ENCODE peak calls at places on chromosomes 11 and 22, in nine cellular contexts. One of them, this sample, is unnamed.

GRCh38 chr11:122784325-122785155 is 53.8 kb upstream of the CRTAM start:
- DNase-seq in NCI-H2029: no peak
- DNase-seq in cardiac muscle cell: peak
- DNase-seq in HS-27A: peak
- DNase-seq in colonic mucosa: no peak
- DNase-seq in M059J: peak
- DNase-seq in HFFc6: peak
- DNase-seq in stimulated activated CD8-positive, alpha-beta memory T cell treated with anti-CD3 and anti-CD28 coated beads, Interleukin-12 subunit alpha, Interleukin-12 subunit beta, amount 100 ng/mL, for 4 hours: no peak
- DNase-seq in activated CD4-positive, alpha-beta T cell treated with anti-CD3 and anti-CD28 coated beads, Interleukin-2, amount 10 ng/mL, durations not matched to agents 7 days and 5 days: no peak
- DNase-seq in this sample: no peak

GRCh38 chr22:39528080-39528661 is 4.4 kb downstream of the RPS19BP1 start:
- DNase-seq in HFFc6: peak
- DNase-seq in colonic mucosa: no peak
- DNase-seq in HS-27A: no peak
- DNase-seq in stimulated activated CD8-positive, alpha-beta memory T cell treated with anti-CD3 and anti-CD28 coated beads, Interleukin-12 subunit alpha, Interleukin-12 subunit beta, amount 100 ng/mL, for 4 hours: no peak
- DNase-seq in M059J: peak
- DNase-seq in NCI-H2029: no peak
- DNase-seq in activated CD4-positive, alpha-beta T cell treated with anti-CD3 and anti-CD28 coated beads, Interleukin-2, amount 10 ng/mL, durations not matched to agents 7 days and 5 days: no peak
- DNase-seq in cardiac muscle cell: no peak
- DNase-seq in this sample: no peak

GRCh38 chr22:38353701-38354100 is 36.5 kb upstream of the CSNK1E start:
- DNase-seq in HS-27A: no peak
- DNase-seq in colonic mucosa: no peak
- DNase-seq in NCI-H2029: no peak
- DNase-seq in stimulated activated CD8-positive, alpha-beta memory T cell treated with anti-CD3 and anti-CD28 coated beads, Interleukin-12 subunit alpha, Interleukin-12 subunit beta, amount 100 ng/mL, for 4 hours: no peak
- DNase-seq in M059J: no peak
- DNase-seq in activated CD4-positive, alpha-beta T cell treated with anti-CD3 and anti-CD28 coated beads, Interleukin-2, amount 10 ng/mL, durations not matched to agents 7 days and 5 days: no peak
- DNase-seq in cardiac muscle cell: peak
- DNase-seq in HFFc6: no peak
- DNase-seq in this sample: no peak

GRCh38 chr11:17547051-17547577 is at the start of gene OTOG:
- DNase-seq in stimulated activated CD8-positive, alpha-beta memory T cell treated with anti-CD3 and anti-CD28 coated beads, Interleukin-12 subunit alpha, Interleukin-12 subunit beta, amount 100 ng/mL, for 4 hours: no peak
- DNase-seq in NCI-H2029: peak
- DNase-seq in colonic mucosa: no peak
- DNase-seq in activated CD4-positive, alpha-beta T cell treated with anti-CD3 and anti-CD28 coated beads, Interleukin-2, amount 10 ng/mL, durations not matched to agents 7 days and 5 days: no peak
- DNase-seq in cardiac muscle cell: peak
- DNase-seq in M059J: peak
- DNase-seq in HFFc6: no peak
- DNase-seq in HS-27A: no peak
- DNase-seq in this sample: no peak

GRCh38 chr22:20803696-20804324 is 29.9 kb downstream of the SERPIND1 start:
- DNase-seq in NCI-H2029: no peak
- DNase-seq in M059J: peak
- DNase-seq in HS-27A: no peak
- DNase-seq in colonic mucosa: peak
- DNase-seq in HFFc6: peak
- DNase-seq in stimulated activated CD8-positive, alpha-beta memory T cell treated with anti-CD3 and anti-CD28 coated beads, Interleukin-12 subunit alpha, Interleukin-12 subunit beta, amount 100 ng/mL, for 4 hours: no peak
- DNase-seq in cardiac muscle cell: peak
- DNase-seq in activated CD4-positive, alpha-beta T cell treated with anti-CD3 and anti-CD28 coated beads, Interleukin-2, amount 10 ng/mL, durations not matched to agents 7 days and 5 days: peak
- DNase-seq in this sample: no peak

GRCh38 chr11:109914038-109914437 is 179.2 kb upstream of the ZC3H12C start:
- DNase-seq in activated CD4-positive, alpha-beta T cell treated with anti-CD3 and anti-CD28 coated beads, Interleukin-2, amount 10 ng/mL, durations not matched to agents 7 days and 5 days: no peak
- DNase-seq in stimulated activated CD8-positive, alpha-beta memory T cell treated with anti-CD3 and anti-CD28 coated beads, Interleukin-12 subunit alpha, Interleukin-12 subunit beta, amount 100 ng/mL, for 4 hours: no peak
- DNase-seq in NCI-H2029: no peak
- DNase-seq in cardiac muscle cell: no peak
- DNase-seq in M059J: no peak
- DNase-seq in colonic mucosa: no peak
- DNase-seq in HFFc6: no peak
- DNase-seq in HS-27A: no peak
- DNase-seq in this sample: no peak

GRCh38 chr22:22942511-22943329 is 55.1 kb downstream of the IGLL5 start:
- DNase-seq in HFFc6: peak
- DNase-seq in HS-27A: no peak
- DNase-seq in M059J: peak
- DNase-seq in NCI-H2029: peak
- DNase-seq in stimulated activated CD8-positive, alpha-beta memory T cell treated with anti-CD3 and anti-CD28 coated beads, Interleukin-12 subunit alpha, Interleukin-12 subunit beta, amount 100 ng/mL, for 4 hours: peak
- DNase-seq in cardiac muscle cell: no peak
- DNase-seq in colonic mucosa: peak
- DNase-seq in activated CD4-positive, alpha-beta T cell treated with anti-CD3 and anti-CD28 coated beads, Interleukin-2, amount 10 ng/mL, durations not matched to agents 7 days and 5 days: peak
- DNase-seq in this sample: peak

GRCh38 chr22:42560381-42560780 is 6.6 kb downstream of the SERHL2 start:
- DNase-seq in M059J: no peak
- DNase-seq in colonic mucosa: no peak
- DNase-seq in HFFc6: no peak
- DNase-seq in NCI-H2029: no peak
- DNase-seq in stimulated activated CD8-positive, alpha-beta memory T cell treated with anti-CD3 and anti-CD28 coated beads, Interleukin-12 subunit alpha, Interleukin-12 subunit beta, amount 100 ng/mL, for 4 hours: no peak
- DNase-seq in cardiac muscle cell: no peak
- DNase-seq in HS-27A: no peak
- DNase-seq in activated CD4-positive, alpha-beta T cell treated with anti-CD3 and anti-CD28 coated beads, Interleukin-2, amount 10 ng/mL, durations not matched to agents 7 days and 5 days: no peak
- DNase-seq in this sample: no peak

GRCh38 chr11:89125298-89125697 is 52.4 kb upstream of the TYR start:
- DNase-seq in M059J: no peak
- DNase-seq in HFFc6: no peak
- DNase-seq in cardiac muscle cell: no peak
- DNase-seq in activated CD4-positive, alpha-beta T cell treated with anti-CD3 and anti-CD28 coated beads, Interleukin-2, amount 10 ng/mL, durations not matched to agents 7 days and 5 days: no peak
- DNase-seq in HS-27A: no peak
- DNase-seq in stimulated activated CD8-positive, alpha-beta memory T cell treated with anti-CD3 and anti-CD28 coated beads, Interleukin-12 subunit alpha, Interleukin-12 subunit beta, amount 100 ng/mL, for 4 hours: no peak
- DNase-seq in NCI-H2029: no peak
- DNase-seq in colonic mucosa: no peak
- DNase-seq in this sample: no peak

GRCh38 chr22:50691521-50691920 is 18.9 kb downstream of the SHANK3 start:
- DNase-seq in M059J: peak
- DNase-seq in stimulated activated CD8-positive, alpha-beta memory T cell treated with anti-CD3 and anti-CD28 coated beads, Interleukin-12 subunit alpha, Interleukin-12 subunit beta, amount 100 ng/mL, for 4 hours: no peak
- DNase-seq in HS-27A: peak
- DNase-seq in colonic mucosa: no peak
- DNase-seq in cardiac muscle cell: peak
- DNase-seq in NCI-H2029: no peak
- DNase-seq in activated CD4-positive, alpha-beta T cell treated with anti-CD3 and anti-CD28 coated beads, Interleukin-2, amount 10 ng/mL, durations not matched to agents 7 days and 5 days: peak
- DNase-seq in HFFc6: peak
- DNase-seq in this sample: no peak

GRCh38 chr11:69711824-69712801 is 8.3 kb upstream of the FGF19 start:
- DNase-seq in cardiac muscle cell: no peak
- DNase-seq in colonic mucosa: no peak
- DNase-seq in stimulated activated CD8-positive, alpha-beta memory T cell treated with anti-CD3 and anti-CD28 coated beads, Interleukin-12 subunit alpha, Interleukin-12 subunit beta, amount 100 ng/mL, for 4 hours: no peak
- DNase-seq in NCI-H2029: no peak
- DNase-seq in HS-27A: no peak
- DNase-seq in activated CD4-positive, alpha-beta T cell treated with anti-CD3 and anti-CD28 coated beads, Interleukin-2, amount 10 ng/mL, durations not matched to agents 7 days and 5 days: peak
- DNase-seq in M059J: no peak
- DNase-seq in HFFc6: no peak
- DNase-seq in this sample: no peak

GRCh38 chr11:2886191-2886894 is 768 bp upstream of the CDKN1C start:
- DNase-seq in M059J: no peak
- DNase-seq in stimulated activated CD8-positive, alpha-beta memory T cell treated with anti-CD3 and anti-CD28 coated beads, Interleukin-12 subunit alpha, Interleukin-12 subunit beta, amount 100 ng/mL, for 4 hours: no peak
- DNase-seq in HS-27A: no peak
- DNase-seq in cardiac muscle cell: peak
- DNase-seq in activated CD4-positive, alpha-beta T cell treated with anti-CD3 and anti-CD28 coated beads, Interleukin-2, amount 10 ng/mL, durations not matched to agents 7 days and 5 days: peak
- DNase-seq in HFFc6: no peak
- DNase-seq in NCI-H2029: no peak
- DNase-seq in colonic mucosa: no peak
- DNase-seq in this sample: peak

GRCh38 chr11:66478823-66479740 is 1.2 kb upstream of the DPP3 start:
- DNase-seq in M059J: peak
- DNase-seq in HFFc6: peak
- DNase-seq in NCI-H2029: peak
- DNase-seq in colonic mucosa: peak
- DNase-seq in HS-27A: no peak
- DNase-seq in stimulated activated CD8-positive, alpha-beta memory T cell treated with anti-CD3 and anti-CD28 coated beads, Interleukin-12 subunit alpha, Interleukin-12 subunit beta, amount 100 ng/mL, for 4 hours: no peak
- DNase-seq in cardiac muscle cell: peak
- DNase-seq in activated CD4-positive, alpha-beta T cell treated with anti-CD3 and anti-CD28 coated beads, Interleukin-2, amount 10 ng/mL, durations not matched to agents 7 days and 5 days: peak
- DNase-seq in this sample: peak

GRCh38 chr11:113152500-113152899 is 161.9 kb upstream of the TTC12 start:
- DNase-seq in activated CD4-positive, alpha-beta T cell treated with anti-CD3 and anti-CD28 coated beads, Interleukin-2, amount 10 ng/mL, durations not matched to agents 7 days and 5 days: no peak
- DNase-seq in NCI-H2029: no peak
- DNase-seq in cardiac muscle cell: no peak
- DNase-seq in M059J: no peak
- DNase-seq in HS-27A: no peak
- DNase-seq in HFFc6: no peak
- DNase-seq in stimulated activated CD8-positive, alpha-beta memory T cell treated with anti-CD3 and anti-CD28 coated beads, Interleukin-12 subunit alpha, Interleukin-12 subunit beta, amount 100 ng/mL, for 4 hours: no peak
- DNase-seq in colonic mucosa: no peak
- DNase-seq in this sample: no peak

GRCh38 chr11:69699213-69699612 is 4.6 kb downstream of the FGF19 start:
- DNase-seq in cardiac muscle cell: no peak
- DNase-seq in HS-27A: no peak
- DNase-seq in M059J: no peak
- DNase-seq in HFFc6: no peak
- DNase-seq in NCI-H2029: peak
- DNase-seq in activated CD4-positive, alpha-beta T cell treated with anti-CD3 and anti-CD28 coated beads, Interleukin-2, amount 10 ng/mL, durations not matched to agents 7 days and 5 days: no peak
- DNase-seq in colonic mucosa: no peak
- DNase-seq in stimulated activated CD8-positive, alpha-beta memory T cell treated with anti-CD3 and anti-CD28 coated beads, Interleukin-12 subunit alpha, Interleukin-12 subunit beta, amount 100 ng/mL, for 4 hours: no peak
- DNase-seq in this sample: no peak

GRCh38 chr11:47408598-47409439 is 429 bp downstream of the SLC39A13 start:
- DNase-seq in cardiac muscle cell: no peak
- DNase-seq in M059J: peak
- DNase-seq in HS-27A: peak
- DNase-seq in NCI-H2029: no peak
- DNase-seq in colonic mucosa: peak
- DNase-seq in activated CD4-positive, alpha-beta T cell treated with anti-CD3 and anti-CD28 coated beads, Interleukin-2, amount 10 ng/mL, durations not matched to agents 7 days and 5 days: no peak
- DNase-seq in HFFc6: peak
- DNase-seq in stimulated activated CD8-positive, alpha-beta memory T cell treated with anti-CD3 and anti-CD28 coated beads, Interleukin-12 subunit alpha, Interleukin-12 subunit beta, amount 100 ng/mL, for 4 hours: no peak
- DNase-seq in this sample: no peak

GRCh38 chr11:97990162-97990920 is 1030.4 kb upstream of the CNTN5 start:
- DNase-seq in HFFc6: peak
- DNase-seq in colonic mucosa: no peak
- DNase-seq in HS-27A: peak
- DNase-seq in cardiac muscle cell: no peak
- DNase-seq in M059J: peak
- DNase-seq in stimulated activated CD8-positive, alpha-beta memory T cell treated with anti-CD3 and anti-CD28 coated beads, Interleukin-12 subunit alpha, Interleukin-12 subunit beta, amount 100 ng/mL, for 4 hours: no peak
- DNase-seq in activated CD4-positive, alpha-beta T cell treated with anti-CD3 and anti-CD28 coated beads, Interleukin-2, amount 10 ng/mL, durations not matched to agents 7 days and 5 days: no peak
- DNase-seq in NCI-H2029: no peak
- DNase-seq in this sample: no peak

GRCh38 chr11:66529655-66530054 is 16.2 kb downstream of the ZDHHC24 start:
- DNase-seq in activated CD4-positive, alpha-beta T cell treated with anti-CD3 and anti-CD28 coated beads, Interleukin-2, amount 10 ng/mL, durations not matched to agents 7 days and 5 days: no peak
- DNase-seq in stimulated activated CD8-positive, alpha-beta memory T cell treated with anti-CD3 and anti-CD28 coated beads, Interleukin-12 subunit alpha, Interleukin-12 subunit beta, amount 100 ng/mL, for 4 hours: no peak
- DNase-seq in NCI-H2029: no peak
- DNase-seq in HFFc6: no peak
- DNase-seq in colonic mucosa: no peak
- DNase-seq in M059J: no peak
- DNase-seq in cardiac muscle cell: no peak
- DNase-seq in HS-27A: no peak
- DNase-seq in this sample: no peak

GRCh38 chr11:118176400-118177134 is at the start of gene SCN2B:
- DNase-seq in HFFc6: no peak
- DNase-seq in activated CD4-positive, alpha-beta T cell treated with anti-CD3 and anti-CD28 coated beads, Interleukin-2, amount 10 ng/mL, durations not matched to agents 7 days and 5 days: no peak
- DNase-seq in HS-27A: no peak
- DNase-seq in stimulated activated CD8-positive, alpha-beta memory T cell treated with anti-CD3 and anti-CD28 coated beads, Interleukin-12 subunit alpha, Interleukin-12 subunit beta, amount 100 ng/mL, for 4 hours: no peak
- DNase-seq in cardiac muscle cell: peak
- DNase-seq in M059J: no peak
- DNase-seq in NCI-H2029: no peak
- DNase-seq in colonic mucosa: no peak
- DNase-seq in this sample: no peak

GRCh38 chr11:12288934-12289666 is 88.3 kb upstream of the PARVA start:
- DNase-seq in activated CD4-positive, alpha-beta T cell treated with anti-CD3 and anti-CD28 coated beads, Interleukin-2, amount 10 ng/mL, durations not matched to agents 7 days and 5 days: no peak
- DNase-seq in cardiac muscle cell: no peak
- DNase-seq in HS-27A: no peak
- DNase-seq in colonic mucosa: no peak
- DNase-seq in stimulated activated CD8-positive, alpha-beta memory T cell treated with anti-CD3 and anti-CD28 coated beads, Interleukin-12 subunit alpha, Interleukin-12 subunit beta, amount 100 ng/mL, for 4 hours: no peak
- DNase-seq in M059J: no peak
- DNase-seq in HFFc6: no peak
- DNase-seq in NCI-H2029: no peak
- DNase-seq in this sample: no peak

GRCh38 chr11:65414776-65415498 is 7.7 kb upstream of the NEAT1 start:
- DNase-seq in NCI-H2029: no peak
- DNase-seq in activated CD4-positive, alpha-beta T cell treated with anti-CD3 and anti-CD28 coated beads, Interleukin-2, amount 10 ng/mL, durations not matched to agents 7 days and 5 days: no peak
- DNase-seq in HFFc6: no peak
- DNase-seq in M059J: peak
- DNase-seq in HS-27A: no peak
- DNase-seq in stimulated activated CD8-positive, alpha-beta memory T cell treated with anti-CD3 and anti-CD28 coated beads, Interleukin-12 subunit alpha, Interleukin-12 subunit beta, amount 100 ng/mL, for 4 hours: no peak
- DNase-seq in colonic mucosa: no peak
- DNase-seq in cardiac muscle cell: no peak
- DNase-seq in this sample: peak

GRCh38 chr11:120900642-120901041 is 123.3 kb upstream of the TBCEL start:
- DNase-seq in HS-27A: no peak
- DNase-seq in stimulated activated CD8-positive, alpha-beta memory T cell treated with anti-CD3 and anti-CD28 coated beads, Interleukin-12 subunit alpha, Interleukin-12 subunit beta, amount 100 ng/mL, for 4 hours: no peak
- DNase-seq in NCI-H2029: no peak
- DNase-seq in HFFc6: no peak
- DNase-seq in M059J: no peak
- DNase-seq in activated CD4-positive, alpha-beta T cell treated with anti-CD3 and anti-CD28 coated beads, Interleukin-2, amount 10 ng/mL, durations not matched to agents 7 days and 5 days: no peak
- DNase-seq in colonic mucosa: no peak
- DNase-seq in cardiac muscle cell: peak
- DNase-seq in this sample: no peak

GRCh38 chr11:60763692-60764369 is 7.2 kb downstream of the MS4A15 start:
- DNase-seq in activated CD4-positive, alpha-beta T cell treated with anti-CD3 and anti-CD28 coated beads, Interleukin-2, amount 10 ng/mL, durations not matched to agents 7 days and 5 days: no peak
- DNase-seq in stimulated activated CD8-positive, alpha-beta memory T cell treated with anti-CD3 and anti-CD28 coated beads, Interleukin-12 subunit alpha, Interleukin-12 subunit beta, amount 100 ng/mL, for 4 hours: no peak
- DNase-seq in cardiac muscle cell: no peak
- DNase-seq in M059J: peak
- DNase-seq in HS-27A: no peak
- DNase-seq in colonic mucosa: no peak
- DNase-seq in HFFc6: no peak
- DNase-seq in NCI-H2029: no peak
- DNase-seq in this sample: no peak

This sample was measured in left ventricle myocardium inferior.